ENCODE peak calls at places on chromosome 2, in seven cellular contexts. One of them, this sample, is unnamed.
A peak's percentile ranks its signal among the peaks of the same experiment; 100 is the strongest.

GRCh38 chr2:240232961-240233890 is 92.8 kb upstream of the OTOS start:
- DNase-seq in CD4-positive, alpha-beta T cell: peak; percentile 64
- DNase-seq in HT-29: peak; percentile 72
- DNase-seq in GM04504: peak; percentile 48
- DNase-seq in small intestine: peak; percentile 41
- DNase-seq in kidney tubule cell: peak; percentile 78
- DNase-seq in psoas muscle: peak; percentile 89
- DNase-seq in this sample: peak; percentile 82

GRCh38 chr2:182077023-182077422 is 91.4 kb downstream of the PPP1R1C start:
- DNase-seq in HT-29: no peak
- DNase-seq in psoas muscle: no peak
- DNase-seq in GM04504: no peak
- DNase-seq in CD4-positive, alpha-beta T cell: no peak
- DNase-seq in small intestine: no peak
- DNase-seq in kidney tubule cell: no peak
- DNase-seq in this sample: no peak

GRCh38 chr2:215105607-215106354 is 32.6 kb downstream of the ABCA12 start:
- DNase-seq in small intestine: no peak
- DNase-seq in CD4-positive, alpha-beta T cell: no peak
- DNase-seq in psoas muscle: no peak
- DNase-seq in HT-29: no peak
- DNase-seq in kidney tubule cell: peak; percentile 47
- DNase-seq in GM04504: peak; percentile 3
- DNase-seq in this sample: peak; percentile 17

GRCh38 chr2:23625726-23626125 is 240.7 kb downstream of the KLHL29 start:
- DNase-seq in kidney tubule cell: no peak
- DNase-seq in CD4-positive, alpha-beta T cell: no peak
- DNase-seq in HT-29: no peak
- DNase-seq in small intestine: no peak
- DNase-seq in psoas muscle: no peak
- DNase-seq in GM04504: no peak
- DNase-seq in this sample: no peak

GRCh38 chr2:63054812-63055509 is 4.3 kb downstream of the OTX1 start:
- DNase-seq in CD4-positive, alpha-beta T cell: no peak
- DNase-seq in kidney tubule cell: no peak
- DNase-seq in HT-29: no peak
- DNase-seq in psoas muscle: no peak
- DNase-seq in GM04504: no peak
- DNase-seq in small intestine: no peak
- DNase-seq in this sample: no peak

GRCh38 chr2:113173563-113174368 is at the start of gene PSD4:
- DNase-seq in kidney tubule cell: no peak
- DNase-seq in small intestine: peak; percentile 70
- DNase-seq in psoas muscle: peak; percentile 44
- DNase-seq in GM04504: no peak
- DNase-seq in HT-29: no peak
- DNase-seq in CD4-positive, alpha-beta T cell: peak; percentile 89
- DNase-seq in this sample: peak; percentile 76

GRCh38 chr2:30948120-30948519 is 140.9 kb upstream of the CAPN13 start:
- DNase-seq in CD4-positive, alpha-beta T cell: no peak
- DNase-seq in small intestine: no peak
- DNase-seq in GM04504: no peak
- DNase-seq in psoas muscle: no peak
- DNase-seq in HT-29: no peak
- DNase-seq in kidney tubule cell: peak; percentile 70
- DNase-seq in this sample: no peak

GRCh38 chr2:109330056-109330455 is 201.1 kb downstream of the SH3RF3 start:
- DNase-seq in psoas muscle: no peak
- DNase-seq in HT-29: no peak
- DNase-seq in kidney tubule cell: no peak
- DNase-seq in small intestine: no peak
- DNase-seq in CD4-positive, alpha-beta T cell: no peak
- DNase-seq in GM04504: no peak
- DNase-seq in this sample: no peak

GRCh38 chr2:13676269-13676668 is 956.2 kb upstream of the LRATD1 start:
- DNase-seq in small intestine: no peak
- DNase-seq in CD4-positive, alpha-beta T cell: no peak
- DNase-seq in kidney tubule cell: no peak
- DNase-seq in GM04504: no peak
- DNase-seq in HT-29: no peak
- DNase-seq in psoas muscle: no peak
- DNase-seq in this sample: no peak

GRCh38 chr2:174683392-174683759 is 80.9 kb downstream of the CHRNA1 start:
- DNase-seq in kidney tubule cell: peak; percentile 30
- DNase-seq in GM04504: peak; percentile 35
- DNase-seq in HT-29: no peak
- DNase-seq in small intestine: peak; percentile 13
- DNase-seq in psoas muscle: no peak
- DNase-seq in CD4-positive, alpha-beta T cell: no peak
- DNase-seq in this sample: no peak

GRCh38 chr2:43224571-43225092 is 1.8 kb downstream of the ZFP36L2 start:
- DNase-seq in HT-29: no peak
- DNase-seq in kidney tubule cell: peak; percentile 54
- DNase-seq in CD4-positive, alpha-beta T cell: peak; percentile 47
- DNase-seq in GM04504: no peak
- DNase-seq in small intestine: no peak
- DNase-seq in psoas muscle: peak; percentile 50
- DNase-seq in this sample: peak; percentile 26

GRCh38 chr2:206962966-206963365 is 23.6 kb downstream of the CPO start:
- DNase-seq in kidney tubule cell: no peak
- DNase-seq in HT-29: no peak
- DNase-seq in GM04504: no peak
- DNase-seq in small intestine: peak; percentile 42
- DNase-seq in psoas muscle: no peak
- DNase-seq in CD4-positive, alpha-beta T cell: no peak
- DNase-seq in this sample: no peak

GRCh38 chr2:158667969-158668368 is 127.1 kb upstream of the DAPL1 start:
- DNase-seq in kidney tubule cell: peak; percentile 4
- DNase-seq in CD4-positive, alpha-beta T cell: no peak
- DNase-seq in psoas muscle: no peak
- DNase-seq in HT-29: no peak
- DNase-seq in small intestine: no peak
- DNase-seq in GM04504: no peak
- DNase-seq in this sample: no peak

GRCh38 chr2:39902103-39902502 is 123.0 kb upstream of the THUMPD2 start:
- DNase-seq in kidney tubule cell: peak; percentile 82
- DNase-seq in CD4-positive, alpha-beta T cell: no peak
- DNase-seq in small intestine: no peak
- DNase-seq in psoas muscle: no peak
- DNase-seq in GM04504: peak; percentile 36
- DNase-seq in HT-29: no peak
- DNase-seq in this sample: no peak

GRCh38 chr2:98158305-98158704 is 71.3 kb downstream of the VWA3B start:
- DNase-seq in CD4-positive, alpha-beta T cell: no peak
- DNase-seq in small intestine: peak; percentile 4
- DNase-seq in HT-29: no peak
- DNase-seq in kidney tubule cell: peak; percentile 15
- DNase-seq in GM04504: no peak
- DNase-seq in psoas muscle: peak; percentile 33
- DNase-seq in this sample: no peak

GRCh38 chr2:109031481-109032228 is 42.6 kb upstream of the EDAR start:
- DNase-seq in CD4-positive, alpha-beta T cell: peak; percentile 75
- DNase-seq in kidney tubule cell: peak; percentile 35
- DNase-seq in HT-29: no peak
- DNase-seq in small intestine: peak; percentile 76
- DNase-seq in GM04504: no peak
- DNase-seq in psoas muscle: peak; percentile 40
- DNase-seq in this sample: no peak

GRCh38 chr2:38164881-38165280 is 88.9 kb upstream of the CYP1B1 start:
- DNase-seq in kidney tubule cell: peak; percentile 94
- DNase-seq in GM04504: no peak
- DNase-seq in small intestine: no peak
- DNase-seq in psoas muscle: no peak
- DNase-seq in CD4-positive, alpha-beta T cell: no peak
- DNase-seq in HT-29: no peak
- DNase-seq in this sample: no peak

GRCh38 chr2:16526193-16526592 is 139.4 kb downstream of the CYRIA start:
- DNase-seq in small intestine: no peak
- DNase-seq in psoas muscle: no peak
- DNase-seq in HT-29: no peak
- DNase-seq in kidney tubule cell: no peak
- DNase-seq in CD4-positive, alpha-beta T cell: no peak
- DNase-seq in GM04504: no peak
- DNase-seq in this sample: no peak

GRCh38 chr2:129849559-129850160 is 129.8 kb upstream of the RAB6C start:
- DNase-seq in psoas muscle: no peak
- DNase-seq in small intestine: peak; percentile 67
- DNase-seq in HT-29: peak; percentile 87
- DNase-seq in GM04504: peak; percentile 41
- DNase-seq in kidney tubule cell: peak; percentile 78
- DNase-seq in CD4-positive, alpha-beta T cell: no peak
- DNase-seq in this sample: peak; percentile 73

GRCh38 chr2:121688820-121689219 is 39.6 kb upstream of the CLASP1 start:
- DNase-seq in GM04504: no peak
- DNase-seq in HT-29: no peak
- DNase-seq in psoas muscle: no peak
- DNase-seq in kidney tubule cell: no peak
- DNase-seq in small intestine: no peak
- DNase-seq in CD4-positive, alpha-beta T cell: no peak
- DNase-seq in this sample: no peak

GRCh38 chr2:69437751-69438154 is 518 bp upstream of the NFU1 start:
- DNase-seq in GM04504: no peak
- DNase-seq in small intestine: no peak
- DNase-seq in psoas muscle: peak; percentile 30
- DNase-seq in kidney tubule cell: peak; percentile 63
- DNase-seq in HT-29: no peak
- DNase-seq in CD4-positive, alpha-beta T cell: no peak
- DNase-seq in this sample: no peak

GRCh38 chr2:150075831-150076230 is 411.6 kb downstream of the RND3 start:
- DNase-seq in kidney tubule cell: peak; percentile 95
- DNase-seq in small intestine: no peak
- DNase-seq in psoas muscle: no peak
- DNase-seq in HT-29: no peak
- DNase-seq in GM04504: peak; percentile 28
- DNase-seq in CD4-positive, alpha-beta T cell: no peak
- DNase-seq in this sample: no peak

GRCh38 chr2:236040600-236041328 is 127.4 kb downstream of the GBX2 start:
- DNase-seq in psoas muscle: no peak
- DNase-seq in HT-29: no peak
- DNase-seq in small intestine: no peak
- DNase-seq in kidney tubule cell: peak; percentile 80
- DNase-seq in CD4-positive, alpha-beta T cell: no peak
- DNase-seq in GM04504: no peak
- DNase-seq in this sample: no peak

GRCh38 chr2:186841940-186842339 is 7.0 kb downstream of the ZSWIM2 start:
- DNase-seq in small intestine: no peak
- DNase-seq in psoas muscle: no peak
- DNase-seq in CD4-positive, alpha-beta T cell: no peak
- DNase-seq in kidney tubule cell: no peak
- DNase-seq in GM04504: peak; percentile 31
- DNase-seq in HT-29: no peak
- DNase-seq in this sample: no peak

GRCh38 chr2:226124548-226125011 is 675.0 kb downstream of the IRS1 start:
- DNase-seq in HT-29: no peak
- DNase-seq in GM04504: peak; percentile 23
- DNase-seq in CD4-positive, alpha-beta T cell: no peak
- DNase-seq in psoas muscle: no peak
- DNase-seq in kidney tubule cell: no peak
- DNase-seq in small intestine: no peak
- DNase-seq in this sample: no peak

GRCh38 chr2:218857371-218858137 is 2.1 kb upstream of the WNT6 start:
- DNase-seq in psoas muscle: no peak
- DNase-seq in HT-29: no peak
- DNase-seq in GM04504: no peak
- DNase-seq in small intestine: no peak
- DNase-seq in kidney tubule cell: no peak
- DNase-seq in CD4-positive, alpha-beta T cell: no peak
- DNase-seq in this sample: no peak

GRCh38 chr2:27587025-27587424 is 4.2 kb downstream of the ZNF512 start:
- DNase-seq in psoas muscle: no peak
- DNase-seq in CD4-positive, alpha-beta T cell: no peak
- DNase-seq in GM04504: no peak
- DNase-seq in small intestine: no peak
- DNase-seq in kidney tubule cell: no peak
- DNase-seq in HT-29: no peak
- DNase-seq in this sample: no peak

GRCh38 chr2:76672798-76673197 is 849.4 kb downstream of the LRRTM4 start:
- DNase-seq in psoas muscle: no peak
- DNase-seq in small intestine: peak; percentile 86
- DNase-seq in GM04504: no peak
- DNase-seq in CD4-positive, alpha-beta T cell: no peak
- DNase-seq in HT-29: no peak
- DNase-seq in kidney tubule cell: no peak
- DNase-seq in this sample: no peak

GRCh38 chr2:28356095-28356911 is 36.4 kb upstream of the FOSL2 start:
- DNase-seq in psoas muscle: peak; percentile 92
- DNase-seq in small intestine: peak; percentile 88
- DNase-seq in GM04504: peak; percentile 89
- DNase-seq in HT-29: peak; percentile 26
- DNase-seq in CD4-positive, alpha-beta T cell: no peak
- DNase-seq in kidney tubule cell: peak; percentile 79
- DNase-seq in this sample: no peak

GRCh38 chr2:108604196-108604595 is 69.9 kb downstream of the LIMS1 start:
- DNase-seq in HT-29: no peak
- DNase-seq in small intestine: no peak
- DNase-seq in CD4-positive, alpha-beta T cell: no peak
- DNase-seq in psoas muscle: no peak
- DNase-seq in kidney tubule cell: no peak
- DNase-seq in GM04504: no peak
- DNase-seq in this sample: no peak

GRCh38 chr2:60710707-60711106 is 45.4 kb upstream of the PAPOLG start:
- DNase-seq in CD4-positive, alpha-beta T cell: no peak
- DNase-seq in HT-29: no peak
- DNase-seq in psoas muscle: no peak
- DNase-seq in small intestine: no peak
- DNase-seq in kidney tubule cell: no peak
- DNase-seq in GM04504: no peak
- DNase-seq in this sample: no peak